ENCODE peak calls at places on chromosomes 3 and 15, in seven cellular contexts. D is thyroid gland, C is breast epithelium, B is ovary, M is uterus, Q is transverse colon, K is A549. N is an unnamed sample.

GRCh38 chr3:70977712-70978111 is 605.8 kb downstream of the FOXP1 start:
- DNase-seq in D (no peak), C (no peak), B (no peak), M (no peak), Q (no peak), K (no peak), N (no peak)

GRCh38 chr3:42736531-42736930 is 33.9 kb upstream of the HHATL start:
- DNase-seq in D (no peak), C (peak), B (peak), M (no peak), Q (no peak), K (no peak), N (no peak)

GRCh38 chr3:147620906-147621305 is 211.7 kb downstream of the ZIC1 start:
- DNase-seq in D (no peak), C (no peak), B (no peak), M (no peak), Q (no peak), K (no peak), N (no peak)

GRCh38 chr3:132135628-132136333 is 101.0 kb upstream of the CPNE4 start:
- DNase-seq in D (no peak), C (no peak), B (no peak), M (no peak), Q (no peak), K (peak), N (peak)

GRCh38 chr15:66761723-66762595 is 59.9 kb downstream of the SMAD6 start:
- DNase-seq in D (peak), C (no peak), B (no peak), M (no peak), Q (no peak), K (no peak), N (no peak)

GRCh38 chr15:63283126-63283525 is 5.7 kb downstream of the APH1B start:
- DNase-seq in D (no peak), C (no peak), B (no peak), M (no peak), Q (no peak), K (no peak), N (no peak)

GRCh38 chr15:37979597-37979996 is 45.2 kb downstream of the TMCO5A start:
- DNase-seq in D (no peak), C (no peak), B (no peak), M (no peak), Q (no peak), K (no peak), N (no peak)

GRCh38 chr3:174495231-174495755 is 363.8 kb upstream of the NAALADL2 start:
- DNase-seq in D (no peak), C (no peak), B (no peak), M (no peak), Q (no peak), K (no peak), N (no peak)

GRCh38 chr3:114411292-114411691 is 117.5 kb downstream of the TIGIT start:
- DNase-seq in D (no peak), C (no peak), B (peak), M (no peak), Q (no peak), K (no peak), N (no peak)

GRCh38 chr3:56042326-56042951 is 425.8 kb downstream of the ERC2 start:
- DNase-seq in D (no peak), C (no peak), B (no peak), M (no peak), Q (no peak), K (peak), N (no peak)

GRCh38 chr3:123448503-123449091 is at the start of gene ADCY5:
- DNase-seq in D (peak), C (no peak), B (peak), M (peak), Q (peak), K (no peak), N (no peak)

GRCh38 chr15:80970658-80971057 is 19.0 kb downstream of the MESD start:
- DNase-seq in D (no peak), C (peak), B (no peak), M (no peak), Q (no peak), K (no peak), N (no peak)
- TF ChIP-seq POLR2A in D (no peak), C (no peak), B (no peak), M (no peak), Q (no peak), K (no peak), N (no peak)

DNA sequence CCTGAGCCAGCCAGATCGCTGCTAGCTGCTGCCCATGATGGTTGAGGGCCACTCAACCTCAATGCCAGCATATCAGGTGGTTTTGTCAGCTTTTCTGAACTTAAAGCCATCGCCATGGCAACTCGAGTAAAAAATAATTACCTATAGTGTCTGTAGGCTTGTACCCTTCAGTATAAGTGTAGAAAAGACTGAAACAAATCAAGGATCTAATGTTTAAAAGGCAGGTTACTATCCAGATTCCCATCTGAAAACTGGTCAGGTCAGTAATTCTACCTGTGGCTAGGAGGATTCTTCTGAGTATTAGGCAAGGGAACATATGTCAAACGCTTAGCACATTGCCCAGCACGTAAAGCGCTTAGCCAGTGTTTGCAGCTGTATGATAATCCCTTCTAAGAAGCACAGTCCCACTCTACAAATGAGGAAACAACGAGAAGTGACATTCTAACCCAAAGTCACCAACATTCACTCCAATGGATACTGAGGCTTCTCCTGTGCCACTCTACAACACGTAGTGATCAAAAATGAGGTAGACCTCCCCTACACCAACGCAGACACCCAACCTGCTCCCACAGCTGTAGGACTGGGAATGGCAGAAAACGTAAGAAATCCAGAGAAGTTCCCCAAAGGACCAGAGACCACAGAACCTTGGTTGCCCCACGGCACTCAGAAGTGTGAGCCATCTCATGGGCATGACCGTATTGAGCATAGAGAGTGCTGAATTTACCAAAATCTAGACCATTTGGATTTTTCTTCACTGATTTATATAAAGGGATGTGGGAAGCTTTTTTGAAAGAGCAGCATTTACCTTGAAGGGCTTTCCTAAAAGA is 55.3 kb downstream of the SLTM start:
- DNase-seq in D (no peak), C (no peak), B (no peak), M (no peak), Q (no peak), K (no peak), N (no peak)
- TF ChIP-seq POLR2A in D (no peak), C (no peak), B (no peak), M (no peak), Q (no peak), K (no peak), N (no peak)

DNA sequence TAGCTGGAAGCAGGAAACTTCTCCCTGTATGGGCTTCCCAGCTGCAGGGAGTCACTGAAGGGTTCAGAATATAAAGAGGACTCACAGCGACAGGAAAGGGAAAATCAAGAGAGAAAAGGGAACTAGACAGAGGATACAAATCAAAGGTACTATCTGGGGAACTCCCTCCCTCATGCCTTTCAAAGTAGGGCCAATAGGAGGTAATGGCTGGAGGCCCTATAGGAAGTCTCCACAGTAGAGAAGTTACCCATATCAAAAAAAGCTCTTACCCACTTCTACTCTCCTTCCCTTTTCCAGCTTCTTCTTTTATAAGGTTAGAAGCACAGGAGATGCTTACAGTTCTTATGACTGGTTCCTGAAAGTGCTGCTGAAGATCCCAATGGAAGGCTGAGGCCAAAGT is 43.5 kb downstream of the FMN1 start:
- DNase-seq in D (no peak), C (no peak), B (no peak), M (no peak), Q (no peak), K (no peak), N (no peak)
- TF ChIP-seq POLR2A in D (no peak), C (no peak), B (no peak), M (no peak), Q (no peak), K (no peak), N (no peak)

GRCh38 chr3:136195258-136196063 is 674 bp downstream of the MSL2 start:
- DNase-seq in D (peak), C (peak), B (peak), M (peak), Q (peak), K (no peak), N (no peak)
- TF ChIP-seq POLR2A in D (no peak), C (no peak), B (peak), M (no peak), Q (peak), K (no peak), N (no peak)

GRCh38 chr15:59131955-59132562 is 27.1 kb downstream of the CCNB2 start:
- DNase-seq in D (no peak), C (no peak), B (no peak), M (no peak), Q (peak), K (no peak), N (no peak)
- TF ChIP-seq POLR2A in D (no peak), C (no peak), B (no peak), M (no peak), Q (no peak), K (no peak), N (no peak)

DNA sequence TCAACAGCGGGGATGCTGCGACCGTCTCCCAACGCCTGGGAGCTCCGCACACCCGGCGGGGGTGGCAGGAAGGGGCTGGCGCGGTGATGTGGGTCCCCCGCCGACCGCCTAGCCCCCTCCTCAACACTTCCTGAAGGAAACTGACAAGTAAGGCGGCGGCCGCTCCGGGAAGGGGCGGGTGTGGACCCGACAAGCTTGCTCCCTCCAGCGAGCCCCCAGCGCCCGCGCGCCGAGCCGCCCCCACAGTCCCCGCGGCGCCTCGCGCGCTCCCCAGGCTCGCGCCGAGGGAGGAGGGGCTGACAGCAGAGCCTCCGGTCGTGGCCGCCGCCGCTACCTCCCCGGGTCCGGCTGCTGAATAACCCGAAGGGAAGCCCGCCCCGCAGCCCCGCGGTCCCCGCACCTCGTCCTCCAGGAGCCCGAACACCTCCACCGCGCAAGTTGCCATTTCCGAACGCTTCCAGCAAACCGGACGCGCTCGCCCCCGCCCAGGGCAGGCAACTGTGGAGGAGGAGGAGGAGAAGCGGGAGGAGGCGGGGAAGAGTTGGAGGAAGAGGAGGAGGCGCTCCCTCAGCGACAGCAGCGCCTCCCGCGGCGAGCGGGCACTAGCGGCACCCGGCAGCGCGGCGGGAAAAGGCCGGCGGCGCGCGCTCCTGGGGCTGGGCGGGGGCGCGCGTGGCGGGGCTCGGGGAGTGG is at the start of gene NEDD4:
- DNase-seq in D (peak), C (peak), B (peak), M (peak), Q (peak), K (peak), N (peak)
- TF ChIP-seq POLR2A in D (peak), C (no peak), B (peak), M (peak), Q (peak), K (peak), N (peak)

DNA sequence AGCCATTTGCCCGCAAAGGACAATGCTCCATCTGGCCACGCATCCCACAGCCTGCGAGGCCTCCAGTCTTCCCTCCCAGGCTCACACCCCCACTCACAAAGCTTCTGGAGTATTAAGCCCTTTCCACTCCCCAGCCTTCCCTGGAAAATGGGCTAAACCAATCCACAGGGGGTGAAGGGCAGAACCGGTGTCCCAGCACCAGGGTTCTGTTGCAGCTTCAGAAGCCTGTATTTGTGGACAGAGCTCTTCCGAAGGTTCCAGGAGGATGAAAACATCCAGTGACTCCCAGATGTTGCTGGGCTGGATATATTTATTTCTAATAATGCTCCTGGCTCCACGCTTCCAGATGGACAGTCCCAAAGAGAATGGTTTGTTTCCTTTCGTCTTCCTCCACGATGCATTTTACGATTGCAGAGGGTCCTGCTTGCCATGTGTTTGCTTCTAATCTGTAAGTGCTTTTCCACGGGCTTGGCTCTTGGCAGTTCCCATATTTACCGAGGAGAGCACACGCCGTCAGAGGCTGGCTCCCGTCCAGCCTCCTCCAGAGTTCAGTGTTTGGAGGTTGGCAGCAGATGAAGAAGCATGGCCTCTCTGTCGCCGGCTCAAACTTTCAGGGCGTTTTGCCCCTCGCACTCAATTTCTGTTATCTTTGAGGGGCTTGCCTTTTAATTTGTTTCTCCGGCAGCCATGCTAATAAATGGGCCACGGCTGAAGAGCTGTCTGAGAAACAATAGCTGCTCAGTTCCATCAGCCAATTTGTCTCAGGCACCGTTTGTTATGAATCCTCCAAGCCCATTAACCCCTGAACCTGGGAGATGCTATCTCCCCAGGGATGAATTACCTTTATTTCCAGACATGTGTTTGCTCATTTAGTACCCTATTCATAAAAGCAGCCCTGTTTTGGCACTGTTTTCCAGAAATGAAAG is 367.9 kb upstream of the PROK2 start:
- DNase-seq in D (peak), C (peak), B (peak), M (peak), Q (peak), K (peak), N (no peak)
- TF ChIP-seq POLR2A in D (no peak), C (no peak), B (no peak), M (no peak), Q (peak), K (no peak), N (no peak)